ENCODE peak calls at places on chromosomes 3 and 15, in six cellular contexts. T is hepatocyte, J is stomach, E is Panc1, N is aorta, Q is right cardiac atrium. U is an unnamed sample.

GRCh38 chr3:21894459-21895083 is 143.6 kb upstream of the ZNF385D start:
- DNase-seq in T (peak; percentile 20), J (no peak), E (no peak), N (no peak), Q (no peak), U (peak; percentile 24)

GRCh38 chr15:25481208-25481862 is 42.5 kb upstream of the UBE3A start:
- DNase-seq in T (no peak), J (no peak), E (no peak), N (no peak), Q (no peak), U (no peak)

GRCh38 chr15:72155021-72155621 is 36.9 kb downstream of the SENP8 start:
- DNase-seq in T (peak; percentile 64), J (peak; percentile 97), E (no peak), N (peak; percentile 92), Q (peak; percentile 85), U (peak; percentile 83)

GRCh38 chr15:33201376-33202189 is 7.1 kb upstream of the FMN1 start:
- DNase-seq in T (peak; percentile 81), J (peak; percentile 71), E (peak; percentile 95), N (no peak), Q (no peak), U (peak; percentile 36)

GRCh38 chr3:15667484-15667883 is 65.9 kb downstream of the BTD start:
- DNase-seq in T (no peak), J (no peak), E (no peak), N (no peak), Q (no peak), U (no peak)

GRCh38 chr15:52050416-52050815 is 31.4 kb downstream of the MAPK6 start:
- DNase-seq in T (no peak), J (no peak), E (no peak), N (no peak), Q (no peak), U (no peak)

GRCh38 chr3:79247367-79248103 is 520.3 kb downstream of the ROBO1 start:
- DNase-seq in T (peak; percentile 7), J (no peak), E (no peak), N (no peak), Q (no peak), U (peak; percentile 30)

GRCh38 chr3:111676177-111677021 is 81.3 kb upstream of the ZBED2 start:
- DNase-seq in T (peak; percentile 61), J (peak; percentile 51), E (no peak), N (no peak), Q (no peak), U (no peak)

GRCh38 chr3:141379250-141379872 is 11.1 kb downstream of the ZBTB38 start:
- DNase-seq in T (no peak), J (no peak), E (no peak), N (no peak), Q (no peak), U (no peak)

GRCh38 chr15:73265536-73266153 is 103.1 kb downstream of the HCN4 start:
- DNase-seq in T (peak; percentile 64), J (peak; percentile 31), E (no peak), N (peak; percentile 77), Q (peak; percentile 52), U (no peak)

GRCh38 chr3:38137615-38138346 is 680 bp upstream of the MYD88 start:
- DNase-seq in T (no peak), J (no peak), E (no peak), N (no peak), Q (peak; percentile 59), U (no peak)

GRCh38 chr15:99407716-99408115 is 156.4 kb downstream of the LRRC28 start:
- DNase-seq in T (no peak), J (no peak), E (no peak), N (peak; percentile 51), Q (no peak), U (no peak)

GRCh38 chr3:186515115-186515514 is 29.1 kb downstream of the CRYGS start:
- DNase-seq in T (no peak), J (no peak), E (no peak), N (no peak), Q (no peak), U (no peak)

GRCh38 chr3:126986001-126986400 is 3.1 kb downstream of the PLXNA1 start:
- DNase-seq in T (peak; percentile 59), J (no peak), E (no peak), N (no peak), Q (peak; percentile 66), U (no peak)

GRCh38 chr3:178436773-178437172 is 99.5 kb upstream of the KCNMB2 start:
- DNase-seq in T (peak; percentile 42), J (no peak), E (no peak), N (no peak), Q (no peak), U (no peak)

GRCh38 chr3:64445318-64446300 is 220.3 kb upstream of the PRICKLE2 start:
- DNase-seq in T (peak; percentile 76), J (peak; percentile 60), E (no peak), N (peak; percentile 79), Q (peak; percentile 77), U (peak; percentile 64)

GRCh38 chr3:186953011-186953487 is 22.7 kb downstream of the ST6GAL1 start:
- DNase-seq in T (no peak), J (no peak), E (no peak), N (no peak), Q (no peak), U (no peak)

GRCh38 chr3:157160652-157161480 is 919 bp upstream of the CCNL1 start:
- DNase-seq in T (peak; percentile 95), J (peak; percentile 89), E (no peak), N (peak; percentile 94), Q (peak; percentile 92), U (peak; percentile 82)

GRCh38 chr3:101825904-101826445 is 23.3 kb upstream of the NFKBIZ start:
- DNase-seq in T (no peak), J (no peak), E (no peak), N (no peak), Q (no peak), U (no peak)

GRCh38 chr3:110413807-110414748 is 657.5 kb upstream of the NECTIN3 start:
- DNase-seq in T (no peak), J (no peak), E (no peak), N (no peak), Q (no peak), U (no peak)

GRCh38 chr3:134325722-134326121 is 48.5 kb downstream of the AMOTL2 start:
- DNase-seq in T (no peak), J (peak; percentile 67), E (no peak), N (no peak), Q (no peak), U (no peak)

GRCh38 chr3:197309528-197310361 is 11.3 kb upstream of the DLG1 start:
- DNase-seq in T (peak; percentile 36), J (no peak), E (no peak), N (no peak), Q (no peak), U (no peak)

GRCh38 chr3:78751266-78751665 is 1016.5 kb downstream of the ROBO1 start:
- DNase-seq in T (no peak), J (no peak), E (no peak), N (no peak), Q (no peak), U (no peak)

GRCh38 chr3:47162695-47163022 is 1.3 kb downstream of the SETD2 start:
- DNase-seq in T (peak; percentile 8), J (no peak), E (no peak), N (no peak), Q (no peak), U (no peak)

GRCh38 chr3:29430558-29430971 is 149.7 kb downstream of the RBMS3 start:
- DNase-seq in T (no peak), J (no peak), E (no peak), N (no peak), Q (no peak), U (no peak)

GRCh38 chr15:90863987-90864386 is 4.4 kb upstream of the FURIN start:
- DNase-seq in T (no peak), J (no peak), E (no peak), N (no peak), Q (no peak), U (no peak)

GRCh38 chr15:100766225-100767001 is 113.2 kb upstream of the ALDH1A3 start:
- DNase-seq in T (no peak), J (no peak), E (no peak), N (peak; percentile 57), Q (no peak), U (no peak)

GRCh38 chr3:30231277-30232141 is 374.9 kb upstream of the TGFBR2 start:
- DNase-seq in T (no peak), J (no peak), E (no peak), N (no peak), Q (no peak), U (peak; percentile 18)

GRCh38 chr3:112746675-112747276 is 99.9 kb downstream of the CD200R1L start:
- DNase-seq in T (peak; percentile 21), J (no peak), E (no peak), N (no peak), Q (no peak), U (no peak)

GRCh38 chr15:66253643-66254363 is at the start of gene MEGF11:
- DNase-seq in T (peak; percentile 44), J (no peak), E (no peak), N (peak; percentile 78), Q (peak; percentile 47), U (no peak)

GRCh38 chr15:66252411-66253295 is 897 bp downstream of the MEGF11 start:
- DNase-seq in T (peak; percentile 80), J (peak; percentile 67), E (no peak), N (peak; percentile 90), Q (peak; percentile 84), U (peak; percentile 42)

GRCh38 chr15:66253296-66253642 is 281 bp downstream of the MEGF11 start:
- DNase-seq in T (no peak), J (no peak), E (no peak), N (peak; percentile 73), Q (no peak), U (no peak)

GRCh38 chr15:66251065-66251789 is 2.3 kb downstream of the MEGF11 start:
- DNase-seq in T (no peak), J (no peak), E (no peak), N (no peak), Q (no peak), U (no peak)

GRCh38 chr15:66251790-66252355 is 1.7 kb downstream of the MEGF11 start:
- DNase-seq in T (no peak), J (no peak), E (no peak), N (no peak), Q (no peak), U (no peak)
- H3K4me1 ChIP-seq in T (peaks cover 22% of the 10 kb centered on the region), J (peaks cover 35% of the 10 kb centered on the region), E (peaks cover 5% of the 10 kb centered on the region), N (no peaks in the 10 kb centered on the region), Q (peaks cover 2% of the 10 kb centered on the region), U (peaks cover 24% of the 10 kb centered on the region)

GRCh38 chr3:88057650-88058321 is 1.0 kb downstream of the CGGBP1 start:
- DNase-seq in T (peak; percentile 30), J (no peak), E (no peak), N (no peak), Q (no peak), U (no peak)
- H3K27ac ChIP-seq in T (peak overlapping the region; percentile 98), J (peak overlapping the region; percentile 97), E (peak overlapping the region; percentile 89), N (peak overlapping the region; percentile 64), Q (peak overlapping the region; percentile 99), U (peak overlapping the region; percentile 96)

DNA sequence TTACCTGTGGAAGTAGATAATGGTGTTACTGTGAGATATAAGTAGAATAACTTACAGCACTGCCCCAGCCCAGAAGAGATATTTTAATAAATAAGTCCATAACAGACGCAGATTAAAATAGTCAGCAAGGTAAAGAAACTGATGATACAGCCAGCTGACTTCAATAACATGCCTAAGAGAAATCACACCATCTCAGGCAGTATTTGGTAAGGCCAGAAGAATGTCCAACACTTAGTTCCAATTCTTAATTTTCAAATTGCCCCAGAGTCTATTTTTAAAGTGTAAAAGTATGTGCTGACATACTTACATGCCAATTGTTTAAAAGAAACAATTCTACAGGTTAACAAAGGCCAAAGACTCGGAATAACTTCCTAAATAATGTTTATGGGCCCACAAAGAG is 1.6 kb downstream of the GNB4 start:
- DNase-seq in T (no peak), J (no peak), E (no peak), N (no peak), Q (no peak), U (no peak)
- H3K4me3 ChIP-seq in T (peak overlapping the region; percentile 57), J (peak overlapping the region; percentile 74), E (peak overlapping the region; percentile 64), N (peak overlapping the region; percentile 94), Q (peak overlapping the region; percentile 86), U (peak overlapping the region; percentile 86)

GRCh38 chr3:161070980-161071663 is 34.0 kb downstream of the B3GALNT1 start:
- DNase-seq in T (no peak), J (no peak), E (no peak), N (no peak), Q (no peak), U (no peak)
- H3K4me1 ChIP-seq in T (no peaks in the 10 kb centered on the region), J (peaks cover 17% of the 10 kb centered on the region), E (peaks cover 27% of the 10 kb centered on the region), N (no peaks in the 10 kb centered on the region), Q (peaks cover 5% of the 10 kb centered on the region), U (no peaks in the 10 kb centered on the region)